ENCODE peak calls at places on chromosomes 3 and 15, in seven cellular contexts. One of them, this sample, is unnamed.

GRCh38 chr3:82224661-82225060 is 463.2 kb upstream of the GBE1 start:
- DNase-seq in kidney tubule cell: no peak
- DNase-seq in skeletal muscle cell: no peak
- DNase-seq in activated T-helper 1 cell treated with Interleukin-2 at 50 U/mL for 16 hours: no peak
- DNase-seq in stimulated activated CD4-positive, alpha-beta T cell treated with anti-CD3 and anti-CD28 coated beads, Interleukin-1b, Interleukin-23, amount 100 ng/mL, for 24 hours: no peak
- DNase-seq in CD8-positive, alpha-beta memory T cell: no peak
- DNase-seq in A673: no peak
- DNase-seq in this sample: no peak

GRCh38 chr15:85407421-85408269 is 27.2 kb downstream of the AKAP13 start:
- DNase-seq in kidney tubule cell: peak; percentile 86
- DNase-seq in skeletal muscle cell: peak; percentile 69
- DNase-seq in activated T-helper 1 cell treated with Interleukin-2 at 50 U/mL for 16 hours: no peak
- DNase-seq in stimulated activated CD4-positive, alpha-beta T cell treated with anti-CD3 and anti-CD28 coated beads, Interleukin-1b, Interleukin-23, amount 100 ng/mL, for 24 hours: no peak
- DNase-seq in CD8-positive, alpha-beta memory T cell: no peak
- DNase-seq in A673: no peak
- DNase-seq in this sample: peak; percentile 10

GRCh38 chr3:47161983-47162694 is 1.8 kb downstream of the SETD2 start:
- DNase-seq in kidney tubule cell: no peak
- DNase-seq in skeletal muscle cell: no peak
- DNase-seq in activated T-helper 1 cell treated with Interleukin-2 at 50 U/mL for 16 hours: no peak
- DNase-seq in stimulated activated CD4-positive, alpha-beta T cell treated with anti-CD3 and anti-CD28 coated beads, Interleukin-1b, Interleukin-23, amount 100 ng/mL, for 24 hours: no peak
- DNase-seq in CD8-positive, alpha-beta memory T cell: no peak
- DNase-seq in A673: no peak
- DNase-seq in this sample: no peak

GRCh38 chr3:10867384-10867783 is 51.4 kb downstream of the SLC6A11 start:
- DNase-seq in kidney tubule cell: no peak
- DNase-seq in skeletal muscle cell: no peak
- DNase-seq in activated T-helper 1 cell treated with Interleukin-2 at 50 U/mL for 16 hours: no peak
- DNase-seq in stimulated activated CD4-positive, alpha-beta T cell treated with anti-CD3 and anti-CD28 coated beads, Interleukin-1b, Interleukin-23, amount 100 ng/mL, for 24 hours: no peak
- DNase-seq in CD8-positive, alpha-beta memory T cell: no peak
- DNase-seq in A673: peak; percentile 25
- DNase-seq in this sample: no peak

GRCh38 chr15:23447107-23447500 is at the start of gene GOLGA6L2:
- DNase-seq in kidney tubule cell: no peak
- DNase-seq in skeletal muscle cell: no peak
- DNase-seq in activated T-helper 1 cell treated with Interleukin-2 at 50 U/mL for 16 hours: no peak
- DNase-seq in stimulated activated CD4-positive, alpha-beta T cell treated with anti-CD3 and anti-CD28 coated beads, Interleukin-1b, Interleukin-23, amount 100 ng/mL, for 24 hours: no peak
- DNase-seq in CD8-positive, alpha-beta memory T cell: no peak
- DNase-seq in A673: peak; percentile 32
- DNase-seq in this sample: no peak

GRCh38 chr3:188573286-188573928 is 419.4 kb downstream of the LPP start:
- DNase-seq in kidney tubule cell: no peak
- DNase-seq in skeletal muscle cell: no peak
- DNase-seq in activated T-helper 1 cell treated with Interleukin-2 at 50 U/mL for 16 hours: no peak
- DNase-seq in stimulated activated CD4-positive, alpha-beta T cell treated with anti-CD3 and anti-CD28 coated beads, Interleukin-1b, Interleukin-23, amount 100 ng/mL, for 24 hours: no peak
- DNase-seq in CD8-positive, alpha-beta memory T cell: no peak
- DNase-seq in A673: no peak
- DNase-seq in this sample: no peak

GRCh38 chr3:23923786-23924185 is 6.9 kb downstream of the RPL15 start:
- DNase-seq in kidney tubule cell: peak; percentile 80
- DNase-seq in skeletal muscle cell: peak; percentile 70
- DNase-seq in activated T-helper 1 cell treated with Interleukin-2 at 50 U/mL for 16 hours: no peak
- DNase-seq in stimulated activated CD4-positive, alpha-beta T cell treated with anti-CD3 and anti-CD28 coated beads, Interleukin-1b, Interleukin-23, amount 100 ng/mL, for 24 hours: no peak
- DNase-seq in CD8-positive, alpha-beta memory T cell: no peak
- DNase-seq in A673: no peak
- DNase-seq in this sample: no peak

GRCh38 chr15:30065025-30065801 is 17.5 kb upstream of the GOLGA8J start:
- DNase-seq in kidney tubule cell: peak; percentile 90
- DNase-seq in skeletal muscle cell: peak; percentile 48
- DNase-seq in activated T-helper 1 cell treated with Interleukin-2 at 50 U/mL for 16 hours: no peak
- DNase-seq in stimulated activated CD4-positive, alpha-beta T cell treated with anti-CD3 and anti-CD28 coated beads, Interleukin-1b, Interleukin-23, amount 100 ng/mL, for 24 hours: no peak
- DNase-seq in CD8-positive, alpha-beta memory T cell: no peak
- DNase-seq in A673: no peak
- DNase-seq in this sample: no peak

GRCh38 chr3:137992592-137992991 is 17.4 kb upstream of the CLDN18 start:
- DNase-seq in kidney tubule cell: no peak
- DNase-seq in skeletal muscle cell: no peak
- DNase-seq in activated T-helper 1 cell treated with Interleukin-2 at 50 U/mL for 16 hours: no peak
- DNase-seq in stimulated activated CD4-positive, alpha-beta T cell treated with anti-CD3 and anti-CD28 coated beads, Interleukin-1b, Interleukin-23, amount 100 ng/mL, for 24 hours: no peak
- DNase-seq in CD8-positive, alpha-beta memory T cell: no peak
- DNase-seq in A673: no peak
- DNase-seq in this sample: no peak

GRCh38 chr15:47718474-47719440 is 1.5 kb downstream of the SEMA6D start:
- DNase-seq in kidney tubule cell: peak; percentile 30
- DNase-seq in skeletal muscle cell: peak; percentile 9
- DNase-seq in activated T-helper 1 cell treated with Interleukin-2 at 50 U/mL for 16 hours: no peak
- DNase-seq in stimulated activated CD4-positive, alpha-beta T cell treated with anti-CD3 and anti-CD28 coated beads, Interleukin-1b, Interleukin-23, amount 100 ng/mL, for 24 hours: no peak
- DNase-seq in CD8-positive, alpha-beta memory T cell: no peak
- DNase-seq in A673: peak; percentile 49
- DNase-seq in this sample: no peak

GRCh38 chr3:151203053-151203420 is at the start of gene GPR171:
- DNase-seq in kidney tubule cell: no peak
- DNase-seq in skeletal muscle cell: no peak
- DNase-seq in activated T-helper 1 cell treated with Interleukin-2 at 50 U/mL for 16 hours: peak; percentile 54
- DNase-seq in stimulated activated CD4-positive, alpha-beta T cell treated with anti-CD3 and anti-CD28 coated beads, Interleukin-1b, Interleukin-23, amount 100 ng/mL, for 24 hours: no peak
- DNase-seq in CD8-positive, alpha-beta memory T cell: peak; percentile 49
- DNase-seq in A673: no peak
- DNase-seq in this sample: peak; percentile 59

This sample was measured in T-helper 2 cell.